ENCODE peak calls at places on chromosomes 2 and 18, in five cellular contexts. J is GM12865, A is NCI-H345, G is lung microvascular endothelial cell, X is AG04450. R is an unnamed sample.

GRCh38 chr2:176368349-176368748 is 99.1 kb downstream of the MTX2 start:
- DNase-seq in J (no peak), A (no peak), G (no peak), X (no peak), R (no peak)

GRCh38 chr2:226869371-226869770 is 33.5 kb downstream of the RHBDD1 start:
- DNase-seq in J (no peak), A (no peak), G (no peak), X (no peak), R (no peak)

GRCh38 chr2:202377308-202377736 is 1.2 kb downstream of the BMPR2 start:
- DNase-seq in J (peak), A (peak), G (peak), X (no peak), R (no peak)

GRCh38 chr2:114464961-114465706 is 22.7 kb downstream of the DPP10 start:
- DNase-seq in J (no peak), A (no peak), G (no peak), X (no peak), R (no peak)

GRCh38 chr2:10382313-10383061 is 65.6 kb downstream of the ODC1 start:
- DNase-seq in J (peak), A (peak), G (peak), X (no peak), R (no peak)

GRCh38 chr2:26971911-26972786 is 1.7 kb downstream of the MAPRE3 start:
- DNase-seq in J (no peak), A (no peak), G (no peak), X (no peak), R (no peak)

GRCh38 chr18:58201728-58202405 is 157.8 kb downstream of the NEDD4L start:
- DNase-seq in J (no peak), A (peak), G (no peak), X (no peak), R (no peak)

GRCh38 chr18:79382681-79383387 is 12.9 kb upstream of the NFATC1 start:
- DNase-seq in J (no peak), A (no peak), G (no peak), X (no peak), R (no peak)

GRCh38 chr2:40346535-40347354 is 105.1 kb downstream of the SLC8A1 start:
- DNase-seq in J (peak), A (no peak), G (no peak), X (no peak), R (no peak)

GRCh38 chr2:3269425-3270094 is 108.1 kb downstream of the EIPR1 start:
- DNase-seq in J (no peak), A (no peak), G (no peak), X (no peak), R (no peak)

GRCh38 chr2:43027103-43027482 is 199.3 kb downstream of the ZFP36L2 start:
- DNase-seq in J (no peak), A (no peak), G (no peak), X (no peak), R (no peak)

GRCh38 chr18:12564378-12564777 is 93.5 kb downstream of the SPIRE1 start:
- DNase-seq in J (no peak), A (no peak), G (no peak), X (no peak), R (no peak)

GRCh38 chr2:157726946-157727345 is 98.3 kb upstream of the ACVR1C start:
- DNase-seq in J (no peak), A (no peak), G (no peak), X (no peak), R (no peak)

GRCh38 chr2:75882530-75882929 is 171.8 kb upstream of the GCFC2 start:
- DNase-seq in J (no peak), A (no peak), G (no peak), X (no peak), R (no peak)

GRCh38 chr18:23612434-23613090 is 26.3 kb upstream of the NPC1 start:
- DNase-seq in J (no peak), A (no peak), G (no peak), X (no peak), R (no peak)

GRCh38 chr2:161096336-161096735 is 63.9 kb upstream of the TANK start:
- DNase-seq in J (no peak), A (no peak), G (peak), X (no peak), R (no peak)

GRCh38 chr2:7057865-7058400 is 140.7 kb downstream of the RNF144A start:
- DNase-seq in J (peak), A (peak), G (no peak), X (no peak), R (no peak)

GRCh38 chr2:108194409-108195132 is 45.2 kb upstream of the SULT1C3 start:
- DNase-seq in J (no peak), A (peak), G (no peak), X (no peak), R (no peak)

GRCh38 chr2:109242222-109242653 is 113.2 kb downstream of the SH3RF3 start:
- DNase-seq in J (no peak), A (no peak), G (no peak), X (no peak), R (no peak)

GRCh38 chr2:221676566-221677172 is 104.6 kb upstream of the EPHA4 start:
- DNase-seq in J (no peak), A (no peak), G (no peak), X (no peak), R (no peak)

GRCh38 chr2:190277234-190278112 is 42.2 kb downstream of the HIBCH start:
- DNase-seq in J (peak), A (peak), G (peak), X (no peak), R (peak)

GRCh38 chr2:869894-870293 is 80.8 kb upstream of the SNTG2 start:
- DNase-seq in J (no peak), A (no peak), G (no peak), X (no peak), R (no peak)

GRCh38 chr2:175203621-175204496 is 22.3 kb upstream of the ATP5MC3 start:
- DNase-seq in J (peak), A (peak), G (peak), X (peak), R (peak)

GRCh38 chr2:15636972-15637785 is 45.5 kb downstream of the DDX1 start:
- DNase-seq in J (peak), A (peak), G (peak), X (peak), R (peak)

R was measured in iPS DF 19.7.